ENCODE peak calls at places on chromosomes 16 and 17, in seven cellular contexts. Q, G, W, D, F, J and H are unnamed samples.

GRCh38 chr16:85924675-85925074 is 25.7 kb downstream of the IRF8 start:
- DNase-seq in F (no peak), W (peak; percentile 31), Q (peak; percentile 64), G (no peak), J (no peak), D (no peak), H (no peak)

GRCh38 chr17:27456681-27457404 is 595 bp downstream of the KSR1 start:
- DNase-seq in G (no peak), F (no peak), J (no peak), Q (no peak), W (no peak), D (no peak), H (peak; percentile 19)

GRCh38 chr17:3667366-3668278 is 756 bp downstream of the TAX1BP3 start:
- DNase-seq in G (peak; percentile 92), W (peak; percentile 83), Q (peak; percentile 46), D (peak; percentile 74), F (peak; percentile 75), J (no peak), H (peak; percentile 85)

GRCh38 chr16:3513892-3514600 is 13.2 kb downstream of the CLUAP1 start:
- DNase-seq in G (no peak), W (no peak), D (no peak), F (no peak), Q (no peak), J (no peak), H (no peak)

GRCh38 chr17:2805961-2806360 is 9.7 kb downstream of the RAP1GAP2 start:
- DNase-seq in F (no peak), J (no peak), G (no peak), D (no peak), Q (no peak), W (no peak), H (no peak)

GRCh38 chr17:68861602-68862001 is 93.6 kb downstream of the ABCA8 start:
- DNase-seq in F (no peak), G (no peak), Q (no peak), J (no peak), W (no peak), D (no peak), H (peak; percentile 12)

GRCh38 chr16:85419503-85420408 is 193.4 kb upstream of the GSE1 start:
- DNase-seq in F (no peak), Q (no peak), W (no peak), J (no peak), G (no peak), D (no peak), H (no peak)

GRCh38 chr17:76631821-76632565 is 11.6 kb downstream of the ST6GALNAC1 start:
- DNase-seq in J (no peak), W (peak; percentile 35), G (no peak), Q (no peak), D (no peak), F (no peak), H (peak; percentile 32)

GRCh38 chr16:67773099-67773498 is 33.3 kb downstream of the RANBP10 start:
- DNase-seq in J (no peak), D (no peak), Q (no peak), W (peak; percentile 33), G (no peak), F (no peak), H (no peak)

GRCh38 chr16:2715519-2715918 is 4.5 kb downstream of the PRSS27 start:
- DNase-seq in F (no peak), D (peak; percentile 9), Q (peak; percentile 59), G (peak; percentile 38), J (peak; percentile 59), W (peak; percentile 28), H (peak; percentile 17)

GRCh38 chr17:80005360-80006338 is 30.0 kb downstream of the TBC1D16 start:
- DNase-seq in D (peak; percentile 36), J (no peak), G (peak; percentile 33), Q (peak; percentile 29), W (peak; percentile 42), F (no peak), H (peak; percentile 28)

GRCh38 chr16:16118337-16118736 is 105.0 kb downstream of the ABCC6 start:
- DNase-seq in G (no peak), D (no peak), J (no peak), Q (no peak), W (no peak), F (no peak), H (peak; percentile 23)